ENCODE peak calls at places on chromosomes 4 and X, in five cellular contexts. One of them, this sample, is unnamed.
A peak's percentile ranks its signal among the peaks of the same experiment; 100 is the strongest.

GRCh38 chrX:37462346-37462745 is 109.1 kb upstream of the LANCL3 start:
- DNase-seq in fibroblast of mammary gland: no peak
- DNase-seq in mammary epithelial cell: no peak
- DNase-seq in fibroblast of the aortic adventitia: no peak
- DNase-seq in body of pancreas: no peak
- DNase-seq in this sample: no peak

GRCh38 chrX:123077671-123078070 is 106.4 kb upstream of the GRIA3 start:
- DNase-seq in fibroblast of the aortic adventitia: no peak
- DNase-seq in fibroblast of mammary gland: no peak
- DNase-seq in mammary epithelial cell: no peak
- DNase-seq in body of pancreas: no peak
- DNase-seq in this sample: no peak

GRCh38 chr4:126071346-126072333 is 756.9 kb downstream of the FAT4 start:
- DNase-seq in fibroblast of the aortic adventitia: peak; percentile 92
- DNase-seq in fibroblast of mammary gland: peak; percentile 86
- DNase-seq in mammary epithelial cell: peak; percentile 23
- DNase-seq in body of pancreas: peak; percentile 29
- DNase-seq in this sample: no peak

GRCh38 chr4:102623622-102624021 is 122.5 kb downstream of the NFKB1 start:
- DNase-seq in fibroblast of mammary gland: peak; percentile 61
- DNase-seq in fibroblast of the aortic adventitia: peak; percentile 67
- DNase-seq in mammary epithelial cell: no peak
- DNase-seq in body of pancreas: no peak
- DNase-seq in this sample: peak; percentile 74

GRCh38 chr4:76980280-76980679 is 30.7 kb downstream of the SEPTIN11 start:
- DNase-seq in fibroblast of the aortic adventitia: no peak
- DNase-seq in fibroblast of mammary gland: no peak
- DNase-seq in body of pancreas: no peak
- DNase-seq in mammary epithelial cell: no peak
- DNase-seq in this sample: no peak

GRCh38 chr4:55661398-55662056 is 25.4 kb upstream of the NMU start:
- DNase-seq in fibroblast of mammary gland: no peak
- DNase-seq in body of pancreas: no peak
- DNase-seq in mammary epithelial cell: no peak
- DNase-seq in fibroblast of the aortic adventitia: no peak
- DNase-seq in this sample: no peak

GRCh38 chr4:1939664-1940509 is 68.7 kb downstream of the NSD2 start:
- DNase-seq in body of pancreas: peak; percentile 37
- DNase-seq in fibroblast of the aortic adventitia: peak; percentile 91
- DNase-seq in mammary epithelial cell: peak; percentile 88
- DNase-seq in fibroblast of mammary gland: peak; percentile 94
- DNase-seq in this sample: no peak

GRCh38 chr4:70603856-70604255 is 11.8 kb downstream of the AMBN start:
- DNase-seq in fibroblast of the aortic adventitia: peak; percentile 70
- DNase-seq in body of pancreas: no peak
- DNase-seq in fibroblast of mammary gland: peak; percentile 44
- DNase-seq in mammary epithelial cell: no peak
- DNase-seq in this sample: no peak

GRCh38 chr4:2931765-2932560 is 31.2 kb downstream of the NOP14 start:
- DNase-seq in fibroblast of mammary gland: no peak
- DNase-seq in fibroblast of the aortic adventitia: no peak
- DNase-seq in body of pancreas: peak; percentile 18
- DNase-seq in mammary epithelial cell: no peak
- DNase-seq in this sample: peak; percentile 83

GRCh38 chr4:181150173-181150572 is 1093.0 kb upstream of the TENM3 start:
- DNase-seq in body of pancreas: no peak
- DNase-seq in fibroblast of mammary gland: no peak
- DNase-seq in fibroblast of the aortic adventitia: no peak
- DNase-seq in mammary epithelial cell: no peak
- DNase-seq in this sample: no peak

GRCh38 chr4:104344342-104344980 is 150.2 kb downstream of the CXXC4 start:
- DNase-seq in fibroblast of mammary gland: no peak
- DNase-seq in mammary epithelial cell: no peak
- DNase-seq in body of pancreas: no peak
- DNase-seq in fibroblast of the aortic adventitia: no peak
- DNase-seq in this sample: no peak

GRCh38 chr4:182730791-182731190 is 186.4 kb downstream of the DCTD start:
- DNase-seq in fibroblast of the aortic adventitia: no peak
- DNase-seq in fibroblast of mammary gland: no peak
- DNase-seq in body of pancreas: no peak
- DNase-seq in mammary epithelial cell: no peak
- DNase-seq in this sample: no peak

GRCh38 chr4:13483142-13484044 is 747 bp downstream of the RAB28 start:
- DNase-seq in fibroblast of the aortic adventitia: peak; percentile 71
- DNase-seq in fibroblast of mammary gland: peak; percentile 73
- DNase-seq in mammary epithelial cell: peak; percentile 73
- DNase-seq in body of pancreas: peak; percentile 40
- DNase-seq in this sample: peak; percentile 87

GRCh38 chr4:65337371-65337770 is 332.9 kb downstream of the EPHA5 start:
- DNase-seq in body of pancreas: no peak
- DNase-seq in mammary epithelial cell: no peak
- DNase-seq in fibroblast of the aortic adventitia: no peak
- DNase-seq in fibroblast of mammary gland: no peak
- DNase-seq in this sample: no peak

GRCh38 chr4:159160242-159160641 is 57.4 kb downstream of the RAPGEF2 start:
- DNase-seq in mammary epithelial cell: no peak
- DNase-seq in fibroblast of mammary gland: peak; percentile 38
- DNase-seq in fibroblast of the aortic adventitia: peak; percentile 39
- DNase-seq in body of pancreas: no peak
- DNase-seq in this sample: no peak

GRCh38 chrX:76279007-76279406 is 106.1 kb downstream of the PBDC1 start:
- DNase-seq in fibroblast of the aortic adventitia: peak; percentile 71
- DNase-seq in mammary epithelial cell: peak; percentile 29
- DNase-seq in body of pancreas: peak; percentile 50
- DNase-seq in fibroblast of mammary gland: peak; percentile 57
- DNase-seq in this sample: peak; percentile 80

GRCh38 chr4:188971125-188971524 is 831.9 kb downstream of the TRIML1 start:
- DNase-seq in mammary epithelial cell: peak; percentile 35
- DNase-seq in fibroblast of mammary gland: peak; percentile 48
- DNase-seq in fibroblast of the aortic adventitia: no peak
- DNase-seq in body of pancreas: no peak
- DNase-seq in this sample: no peak

GRCh38 chr4:78784255-78784654 is 8.1 kb downstream of the BMP2K start:
- DNase-seq in fibroblast of the aortic adventitia: peak; percentile 65
- DNase-seq in body of pancreas: no peak
- DNase-seq in mammary epithelial cell: peak; percentile 66
- DNase-seq in fibroblast of mammary gland: peak; percentile 86
- DNase-seq in this sample: no peak

GRCh38 chrX:111387470-111387869 is 24.5 kb downstream of the DCX start:
- DNase-seq in mammary epithelial cell: no peak
- DNase-seq in body of pancreas: no peak
- DNase-seq in fibroblast of mammary gland: no peak
- DNase-seq in fibroblast of the aortic adventitia: no peak
- DNase-seq in this sample: no peak

GRCh38 chr4:122728781-122729330 is 3.6 kb upstream of the BBS12 start:
- DNase-seq in fibroblast of the aortic adventitia: peak; percentile 46
- DNase-seq in fibroblast of mammary gland: peak; percentile 66
- DNase-seq in mammary epithelial cell: no peak
- DNase-seq in body of pancreas: no peak
- DNase-seq in this sample: no peak

GRCh38 chrX:78199851-78200250 is 60.4 kb upstream of the TAF9B start:
- DNase-seq in mammary epithelial cell: peak; percentile 8
- DNase-seq in fibroblast of the aortic adventitia: peak; percentile 13
- DNase-seq in body of pancreas: no peak
- DNase-seq in fibroblast of mammary gland: peak; percentile 18
- DNase-seq in this sample: no peak

GRCh38 chr4:15925830-15926229 is 12.7 kb downstream of the FGFBP1 start:
- DNase-seq in body of pancreas: no peak
- DNase-seq in mammary epithelial cell: no peak
- DNase-seq in fibroblast of mammary gland: no peak
- DNase-seq in fibroblast of the aortic adventitia: no peak
- DNase-seq in this sample: no peak

GRCh38 chr4:169976951-169977350 is 49.2 kb downstream of the MFAP3L start:
- DNase-seq in mammary epithelial cell: no peak
- DNase-seq in fibroblast of mammary gland: no peak
- DNase-seq in fibroblast of the aortic adventitia: peak; percentile 13
- DNase-seq in body of pancreas: no peak
- DNase-seq in this sample: no peak

GRCh38 chrX:153827903-153828302 is 2.4 kb downstream of the PDZD4 start:
- DNase-seq in mammary epithelial cell: no peak
- DNase-seq in fibroblast of mammary gland: no peak
- DNase-seq in fibroblast of the aortic adventitia: no peak
- DNase-seq in body of pancreas: no peak
- DNase-seq in this sample: no peak
- H3K4me3 ChIP-seq in mammary epithelial cell: no peak overlapping the region
- H3K4me3 ChIP-seq in fibroblast of mammary gland: no peak overlapping the region
- H3K4me3 ChIP-seq in fibroblast of the aortic adventitia: no peak overlapping the region
- H3K4me3 ChIP-seq in body of pancreas: no peak overlapping the region
- H3K4me3 ChIP-seq in this sample: peak overlapping the region; percentile 83

DNA sequence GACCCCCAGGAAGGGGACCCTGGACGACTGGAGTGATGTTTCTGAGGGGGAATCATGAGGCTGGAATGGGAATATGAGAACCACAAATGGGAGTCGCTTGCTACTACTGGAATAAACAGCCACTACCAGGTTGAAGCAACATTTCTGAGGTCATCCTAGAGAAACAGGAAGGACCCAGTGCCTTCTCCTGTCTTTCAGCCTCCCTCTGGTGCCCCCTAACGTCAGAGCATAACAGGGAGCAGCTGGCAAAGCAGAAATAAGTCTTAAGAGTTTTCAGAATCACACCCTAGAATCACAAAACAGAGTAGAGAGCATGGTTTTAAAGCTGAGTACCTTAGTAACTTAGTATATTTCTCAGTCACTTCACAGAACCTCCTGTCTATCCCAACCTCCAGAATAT is 347.8 kb upstream of the PITX2 start:
- DNase-seq in fibroblast of mammary gland: peak; percentile 74
- DNase-seq in body of pancreas: peak; percentile 25
- DNase-seq in fibroblast of the aortic adventitia: peak; percentile 61
- DNase-seq in mammary epithelial cell: peak; percentile 32
- DNase-seq in this sample: peak; percentile 94
- TF ChIP-seq CTCF in fibroblast of mammary gland: peak; percentile 89
- TF ChIP-seq CTCF in body of pancreas: peak; percentile 14
- TF ChIP-seq CTCF in fibroblast of the aortic adventitia: peak; percentile 69
- TF ChIP-seq CTCF in mammary epithelial cell: peak; percentile 68
- TF ChIP-seq CTCF in this sample: peak; percentile 91

GRCh38 chr4:101322743-101323142 is 24.6 kb downstream of the PPP3CA start:
- DNase-seq in body of pancreas: no peak
- DNase-seq in fibroblast of mammary gland: no peak
- DNase-seq in fibroblast of the aortic adventitia: no peak
- DNase-seq in mammary epithelial cell: no peak
- DNase-seq in this sample: no peak
- H3K4me3 ChIP-seq in body of pancreas: no peak overlapping the region
- H3K4me3 ChIP-seq in fibroblast of mammary gland: no peak overlapping the region
- H3K4me3 ChIP-seq in fibroblast of the aortic adventitia: no peak overlapping the region
- H3K4me3 ChIP-seq in mammary epithelial cell: no peak overlapping the region
- H3K4me3 ChIP-seq in this sample: no peak overlapping the region

DNA sequence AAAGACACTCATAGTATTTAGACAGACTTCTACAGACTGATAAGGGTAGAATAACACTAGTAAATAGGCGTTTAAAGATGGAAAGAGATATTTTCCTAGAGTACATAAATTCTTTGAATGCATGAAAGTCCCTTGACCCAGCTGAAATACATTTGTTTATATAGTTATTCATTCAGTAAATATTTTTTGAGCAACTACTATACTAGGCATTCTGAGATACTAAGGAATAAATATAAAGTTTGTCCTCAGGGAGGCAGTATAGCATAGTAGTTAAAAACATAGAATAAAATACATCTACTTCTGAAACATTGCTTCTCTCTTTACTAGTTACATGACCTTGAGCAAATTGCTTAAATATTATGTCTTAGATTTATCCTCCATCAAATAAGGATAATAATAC is 27.4 kb downstream of the HMGN5 start:
- DNase-seq in fibroblast of mammary gland: peak; percentile 32
- DNase-seq in fibroblast of the aortic adventitia: peak; percentile 51
- DNase-seq in body of pancreas: no peak
- DNase-seq in mammary epithelial cell: peak; percentile 14
- DNase-seq in this sample: no peak
- TF ChIP-seq CTCF in fibroblast of mammary gland: peak; percentile 7
- TF ChIP-seq CTCF in fibroblast of the aortic adventitia: peak; percentile 11
- TF ChIP-seq CTCF in body of pancreas: peak; percentile 33
- TF ChIP-seq CTCF in mammary epithelial cell: no peak
- TF ChIP-seq CTCF in this sample: peak; percentile 61

GRCh38 chr4:133146574-133147198 is 2.4 kb upstream of the PCDH10 start:
- DNase-seq in mammary epithelial cell: no peak
- DNase-seq in fibroblast of mammary gland: peak; percentile 50
- DNase-seq in body of pancreas: peak; percentile 47
- DNase-seq in fibroblast of the aortic adventitia: peak; percentile 56
- DNase-seq in this sample: peak; percentile 94

GRCh38 chr4:133147922-133148689 is 988 bp upstream of the PCDH10 start:
- DNase-seq in fibroblast of the aortic adventitia: no peak
- DNase-seq in body of pancreas: no peak
- DNase-seq in mammary epithelial cell: no peak
- DNase-seq in fibroblast of mammary gland: peak; percentile 21
- DNase-seq in this sample: peak; percentile 82

GRCh38 chr4:133146192-133146573 is 2.9 kb upstream of the PCDH10 start:
- DNase-seq in mammary epithelial cell: no peak
- DNase-seq in fibroblast of the aortic adventitia: no peak
- DNase-seq in body of pancreas: no peak
- DNase-seq in fibroblast of mammary gland: no peak
- DNase-seq in this sample: no peak

GRCh38 chr4:133148690-133149363 is at the start of gene PCDH10:
- DNase-seq in body of pancreas: peak; percentile 89
- DNase-seq in mammary epithelial cell: peak; percentile 77
- DNase-seq in fibroblast of mammary gland: peak; percentile 78
- DNase-seq in fibroblast of the aortic adventitia: peak; percentile 88
- DNase-seq in this sample: peak; percentile 99

DNA sequence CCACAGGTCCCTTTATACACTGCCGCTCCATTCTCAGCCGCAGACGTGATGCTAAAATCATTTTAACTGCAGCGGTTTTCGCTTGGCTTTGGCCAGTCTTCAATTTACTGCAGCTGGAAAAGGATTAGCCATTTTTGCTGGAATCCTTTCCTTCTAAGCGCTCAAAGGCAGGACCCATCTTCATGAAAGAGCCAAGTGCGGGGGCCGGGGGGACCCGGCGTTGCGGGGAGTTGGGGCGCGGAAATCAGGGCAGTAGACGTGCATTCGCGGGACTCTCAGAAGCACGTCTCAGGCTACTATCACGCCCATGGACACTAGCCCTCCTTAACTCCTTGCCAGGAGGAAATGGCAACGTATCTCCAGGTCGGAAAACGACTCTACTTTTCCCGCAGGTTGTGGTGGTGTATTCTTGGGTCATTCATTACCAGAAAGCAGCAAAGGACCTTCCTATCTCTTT is 1.7 kb upstream of the PCDH10 start:
- DNase-seq in fibroblast of mammary gland: no peak
- DNase-seq in fibroblast of the aortic adventitia: no peak
- DNase-seq in body of pancreas: no peak
- DNase-seq in mammary epithelial cell: no peak
- DNase-seq in this sample: peak; percentile 64
- H3K4me3 ChIP-seq in fibroblast of mammary gland: no peak overlapping the region
- H3K4me3 ChIP-seq in fibroblast of the aortic adventitia: peak overlapping the region; percentile 53
- H3K4me3 ChIP-seq in body of pancreas: no peak overlapping the region
- H3K4me3 ChIP-seq in mammary epithelial cell: peak overlapping the region; percentile 16
- H3K4me3 ChIP-seq in this sample: peak overlapping the region; percentile 98